ENCODE peak calls at places on chromosomes 6 and 20, in four cellular contexts. One of them, this sample, is unnamed. For H3K4me1, the result is how much of the 10 kb centered on the place peaks cover.

GRCh38 chr6:101226677-101227135 is 166.8 kb upstream of the GRIK2 start:
- DNase-seq in right cardiac atrium: no peak
- DNase-seq in stomach: no peak
- DNase-seq in Peyer's patch: peak
- DNase-seq in this sample: no peak

GRCh38 chr6:153117986-153118886 is 12.8 kb downstream of the RGS17 start:
- DNase-seq in Peyer's patch: no peak
- DNase-seq in stomach: no peak
- DNase-seq in right cardiac atrium: no peak
- DNase-seq in this sample: no peak

GRCh38 chr20:32203556-32204484 is 3.7 kb downstream of the PLAGL2 start:
- DNase-seq in right cardiac atrium: no peak
- DNase-seq in stomach: peak
- DNase-seq in Peyer's patch: no peak
- DNase-seq in this sample: peak

GRCh38 chr6:41162687-41163418 is at the start of gene TREM2:
- DNase-seq in Peyer's patch: no peak
- DNase-seq in right cardiac atrium: no peak
- DNase-seq in stomach: no peak
- DNase-seq in this sample: no peak

GRCh38 chr6:148746363-148747144 is at the start of gene UST:
- DNase-seq in right cardiac atrium: peak
- DNase-seq in stomach: peak
- DNase-seq in Peyer's patch: peak
- DNase-seq in this sample: peak

GRCh38 chr6:110826236-110827129 is 11.2 kb upstream of the CDK19 start:
- DNase-seq in stomach: no peak
- DNase-seq in Peyer's patch: no peak
- DNase-seq in right cardiac atrium: no peak
- DNase-seq in this sample: no peak

GRCh38 chr6:32195902-32196681 is 3.6 kb upstream of the GPSM3 start:
- DNase-seq in stomach: peak
- DNase-seq in Peyer's patch: peak
- DNase-seq in right cardiac atrium: peak
- DNase-seq in this sample: peak

GRCh38 chr20:21352703-21353102 is 44.6 kb downstream of the NKX2-4 start:
- DNase-seq in Peyer's patch: no peak
- DNase-seq in stomach: no peak
- DNase-seq in right cardiac atrium: no peak
- DNase-seq in this sample: no peak

GRCh38 chr6:138161434-138162103 is at the start of gene ARFGEF3:
- DNase-seq in stomach: peak
- DNase-seq in right cardiac atrium: peak
- DNase-seq in Peyer's patch: peak
- DNase-seq in this sample: peak

GRCh38 chr6:43807228-43808061 is 37.4 kb downstream of the VEGFA start:
- DNase-seq in Peyer's patch: peak
- DNase-seq in right cardiac atrium: peak
- DNase-seq in stomach: no peak
- DNase-seq in this sample: no peak

GRCh38 chr6:38508894-38509293 is 130.8 kb downstream of the BTBD9 start:
- DNase-seq in Peyer's patch: no peak
- DNase-seq in right cardiac atrium: no peak
- DNase-seq in stomach: no peak
- DNase-seq in this sample: no peak

GRCh38 chr6:137112067-137112355 is 61.4 kb downstream of the IL22RA2 start:
- DNase-seq in stomach: no peak
- DNase-seq in right cardiac atrium: no peak
- DNase-seq in Peyer's patch: no peak
- DNase-seq in this sample: no peak

GRCh38 chr6:99219788-99220187 is 129.7 kb downstream of the FAXC start:
- DNase-seq in stomach: peak
- DNase-seq in Peyer's patch: no peak
- DNase-seq in right cardiac atrium: no peak
- DNase-seq in this sample: no peak

GRCh38 chr6:37005061-37005810 is at the start of gene FGD2:
- DNase-seq in stomach: no peak
- DNase-seq in Peyer's patch: no peak
- DNase-seq in right cardiac atrium: no peak
- DNase-seq in this sample: no peak

GRCh38 chr20:38883081-38883980 is 42.9 kb upstream of the FAM83D start:
- DNase-seq in right cardiac atrium: no peak
- DNase-seq in stomach: no peak
- DNase-seq in Peyer's patch: peak
- DNase-seq in this sample: no peak

GRCh38 chr6:54595844-54596243 is 250.7 kb upstream of the FAM83B start:
- DNase-seq in stomach: no peak
- DNase-seq in right cardiac atrium: no peak
- DNase-seq in Peyer's patch: no peak
- DNase-seq in this sample: no peak

GRCh38 chr6:38990475-38990874 is 58.1 kb upstream of the GLP1R start:
- DNase-seq in right cardiac atrium: no peak
- DNase-seq in Peyer's patch: no peak
- DNase-seq in stomach: no peak
- DNase-seq in this sample: no peak

GRCh38 chr20:37693629-37694626 is at the start of gene CTNNBL1:
- DNase-seq in right cardiac atrium: peak
- DNase-seq in stomach: peak
- DNase-seq in Peyer's patch: peak
- DNase-seq in this sample: peak

GRCh38 chr6:159978291-159979135 is 9.6 kb downstream of the IGF2R start:
- DNase-seq in Peyer's patch: no peak
- DNase-seq in stomach: no peak
- DNase-seq in right cardiac atrium: no peak
- DNase-seq in this sample: no peak

GRCh38 chr6:19380287-19380686 is 456.9 kb upstream of the ID4 start:
- DNase-seq in Peyer's patch: no peak
- DNase-seq in right cardiac atrium: no peak
- DNase-seq in stomach: no peak
- DNase-seq in this sample: no peak
- H3K27ac ChIP-seq in Peyer's patch: no peak
- H3K27ac ChIP-seq in right cardiac atrium: no peak
- H3K27ac ChIP-seq in stomach: no peak
- H3K27ac ChIP-seq in this sample: no peak

GRCh38 chr6:162409986-162410715 is 317.4 kb downstream of the PRKN start:
- DNase-seq in Peyer's patch: no peak
- DNase-seq in right cardiac atrium: no peak
- DNase-seq in stomach: no peak
- DNase-seq in this sample: no peak
- H3K4me3 ChIP-seq in Peyer's patch: no peak
- H3K4me3 ChIP-seq in right cardiac atrium: no peak
- H3K4me3 ChIP-seq in stomach: no peak
- H3K4me3 ChIP-seq in this sample: no peak

DNA sequence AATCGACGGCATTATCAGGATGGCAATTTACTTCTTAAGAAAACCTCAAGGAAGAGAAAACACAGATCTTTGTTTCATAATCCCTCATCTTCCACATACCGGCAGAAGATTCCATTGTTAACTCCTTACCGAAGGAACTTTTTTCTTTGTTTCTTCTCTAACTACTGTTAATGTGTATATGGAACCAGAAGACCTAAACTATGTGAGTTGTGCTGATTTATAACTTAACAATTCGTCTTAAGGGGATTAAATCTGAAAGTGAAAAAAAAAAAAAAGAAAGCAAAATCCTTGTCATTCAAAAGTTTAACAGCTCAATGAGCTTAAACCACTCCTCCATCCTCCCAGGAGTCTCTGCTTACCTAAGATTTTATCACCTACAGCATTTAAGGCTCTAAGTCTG is 629 bp downstream of the TAAR2 start:
- DNase-seq in Peyer's patch: no peak
- DNase-seq in right cardiac atrium: no peak
- DNase-seq in stomach: no peak
- DNase-seq in this sample: no peak
- H3K4me1 ChIP-seq in Peyer's patch: under half
- H3K4me1 ChIP-seq in right cardiac atrium: under half
- H3K4me1 ChIP-seq in stomach: under half
- H3K4me1 ChIP-seq in this sample: under half

DNA sequence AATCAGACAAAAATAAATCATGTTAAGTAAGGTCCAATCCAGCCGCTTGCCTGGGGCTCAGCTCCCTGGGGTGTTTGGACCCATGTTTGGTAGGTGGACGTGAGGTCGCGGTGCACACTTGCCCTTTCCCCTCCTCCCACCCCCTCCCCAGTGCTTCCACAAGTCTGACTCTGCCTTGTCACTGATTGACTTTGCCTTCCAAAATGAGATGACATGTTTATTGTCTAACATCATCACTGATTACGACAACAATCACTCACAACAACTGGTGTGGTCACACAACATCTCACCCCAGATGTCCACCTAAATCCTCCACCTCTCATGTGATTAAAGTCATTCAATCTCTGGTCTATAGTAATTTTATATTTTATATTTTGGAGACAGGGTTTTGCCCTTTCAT is 56.2 kb downstream of the RIN2 start:
- DNase-seq in Peyer's patch: no peak
- DNase-seq in stomach: no peak
- DNase-seq in right cardiac atrium: no peak
- DNase-seq in this sample: no peak
- H3K27ac ChIP-seq in Peyer's patch: no peak
- H3K27ac ChIP-seq in stomach: peak
- H3K27ac ChIP-seq in right cardiac atrium: no peak
- H3K27ac ChIP-seq in this sample: no peak

GRCh38 chr20:4979841-4980410 is 21.4 kb downstream of the SLC23A2 start:
- DNase-seq in right cardiac atrium: no peak
- DNase-seq in Peyer's patch: no peak
- DNase-seq in stomach: no peak
- DNase-seq in this sample: no peak

GRCh38 chr20:4989570-4989969 is 11.7 kb downstream of the SLC23A2 start:
- DNase-seq in right cardiac atrium: no peak
- DNase-seq in Peyer's patch: no peak
- DNase-seq in stomach: no peak
- DNase-seq in this sample: no peak

GRCh38 chr20:4987130-4987529 is 14.2 kb downstream of the SLC23A2 start:
- DNase-seq in right cardiac atrium: no peak
- DNase-seq in Peyer's patch: no peak
- DNase-seq in stomach: no peak
- DNase-seq in this sample: no peak

GRCh38 chr20:4985658-4986057 is 15.7 kb downstream of the SLC23A2 start:
- DNase-seq in right cardiac atrium: no peak
- DNase-seq in Peyer's patch: no peak
- DNase-seq in stomach: no peak
- DNase-seq in this sample: no peak
- H3K4me3 ChIP-seq in right cardiac atrium: no peak
- H3K4me3 ChIP-seq in Peyer's patch: no peak
- H3K4me3 ChIP-seq in stomach: no peak
- H3K4me3 ChIP-seq in this sample: no peak

DNA sequence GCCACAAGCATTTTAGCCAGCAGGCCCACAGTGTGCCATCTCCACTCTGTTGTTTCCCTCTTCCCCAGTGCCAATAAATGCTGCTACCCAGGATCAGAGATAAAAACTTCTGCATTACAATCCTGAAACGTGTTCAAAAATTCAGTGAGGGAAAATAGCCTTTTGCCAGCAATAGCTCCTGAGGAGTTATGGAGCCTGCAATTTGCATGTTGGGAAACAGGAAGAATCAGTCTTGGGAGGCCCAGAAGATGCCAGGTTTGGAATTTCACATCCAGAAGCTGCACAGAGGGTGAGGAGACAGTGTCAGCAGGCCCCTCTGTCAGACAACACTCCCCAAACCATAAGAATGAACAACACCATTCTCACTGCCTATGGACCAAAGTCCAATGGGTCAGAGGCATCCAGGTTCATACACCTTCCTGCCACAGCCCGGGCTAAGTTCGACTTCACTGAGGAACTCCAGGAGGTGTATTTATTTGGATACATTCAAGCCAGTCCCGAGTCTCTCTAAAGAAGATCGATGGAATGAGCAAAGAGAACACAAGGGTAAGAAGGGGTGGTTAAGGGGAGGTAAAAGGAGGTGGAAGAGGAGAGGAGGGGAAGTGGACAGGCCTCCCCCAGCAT is 20.8 kb downstream of the RRBP1 start:
- DNase-seq in stomach: no peak
- DNase-seq in Peyer's patch: peak
- DNase-seq in right cardiac atrium: no peak
- DNase-seq in this sample: no peak
- H3K4me1 ChIP-seq in stomach: half or more
- H3K4me1 ChIP-seq in Peyer's patch: under half
- H3K4me1 ChIP-seq in right cardiac atrium: under half
- H3K4me1 ChIP-seq in this sample: under half

DNA sequence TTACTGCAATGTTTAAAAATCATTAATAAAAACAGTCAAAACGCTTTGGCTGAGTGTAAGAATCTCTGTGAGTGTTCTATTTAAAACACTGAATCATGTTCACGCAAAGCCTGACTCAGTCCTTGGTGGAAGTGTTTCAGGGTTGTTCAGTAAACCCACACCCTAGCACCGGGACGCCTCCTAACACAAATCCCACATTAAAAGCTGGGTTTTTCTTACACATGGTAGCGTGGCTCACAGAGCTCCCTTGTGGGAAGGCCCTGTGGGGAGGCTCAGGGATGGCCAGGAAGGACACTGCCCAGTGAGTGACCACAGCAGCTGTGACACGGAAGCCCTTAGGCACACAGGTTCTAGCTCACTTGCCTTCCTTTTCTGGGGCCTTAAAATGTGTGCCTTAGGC is 80.2 kb downstream of the GMPR start:
- DNase-seq in right cardiac atrium: no peak
- DNase-seq in stomach: no peak
- DNase-seq in Peyer's patch: no peak
- DNase-seq in this sample: no peak
- H3K27ac ChIP-seq in right cardiac atrium: peak
- H3K27ac ChIP-seq in stomach: peak
- H3K27ac ChIP-seq in Peyer's patch: peak
- H3K27ac ChIP-seq in this sample: peak

This sample was measured in CD4-positive, alpha-beta memory T cell.